ENCODE peak calls at places on chromosomes 7 and 10, in nine cellular contexts. O, R, K, L, S, T, Q, F and P are unnamed samples.

GRCh38 chr7:91455411-91455810 is 191.2 kb downstream of the FZD1 start:
- DNase-seq in O (no peak), R (no peak), K (no peak), L (no peak), S (no peak), T (no peak), Q (no peak), F (no peak), P (no peak)

GRCh38 chr7:154610903-154611302 is 392.0 kb downstream of the PAXIP1 start:
- DNase-seq in O (no peak), R (no peak), K (no peak), L (no peak), S (no peak), T (no peak), Q (no peak), F (no peak), P (no peak)

GRCh38 chr7:106870528-106870927 is 5.4 kb downstream of the PIK3CG start:
- DNase-seq in O (no peak), R (no peak), K (no peak), L (no peak), S (no peak), T (no peak), Q (no peak), F (no peak), P (no peak)

GRCh38 chr10:59240581-59241183 is 64.2 kb downstream of the PHYHIPL start:
- DNase-seq in O (peak), R (no peak), K (no peak), L (peak), S (no peak), T (peak), Q (no peak), F (peak), P (no peak)

GRCh38 chr10:133230387-133231195 is 574 bp downstream of the UTF1 start:
- DNase-seq in O (no peak), R (peak), K (peak), L (no peak), S (no peak), T (no peak), Q (peak), F (no peak), P (no peak)

GRCh38 chr10:34854147-34854601 is 39.1 kb upstream of the PARD3 start:
- DNase-seq in O (peak), R (no peak), K (no peak), L (peak), S (no peak), T (peak), Q (no peak), F (peak), P (no peak)

GRCh38 chr7:151807876-151808275 is 69.0 kb downstream of the PRKAG2 start:
- DNase-seq in O (no peak), R (no peak), K (no peak), L (no peak), S (no peak), T (no peak), Q (peak), F (peak), P (no peak)

GRCh38 chr7:82044497-82045080 is 274.7 kb upstream of the HGF start:
- DNase-seq in O (no peak), R (peak), K (peak), L (peak), S (no peak), T (peak), Q (no peak), F (peak), P (no peak)

GRCh38 chr7:101614939-101615302 is 14.2 kb downstream of the MYL10 start:
- DNase-seq in O (no peak), R (no peak), K (no peak), L (peak), S (no peak), T (peak), Q (peak), F (no peak), P (no peak)